ENCODE peak calls at places on chromosomes 16 and 17, in seven cellular contexts. F is endodermal cell; Y is non-pigmented ciliary epithelial cell; J is heart left ventricle; E is activated naive CD4-positive, alpha-beta T cell treated with Interleukin-2 at 50 U/mL for 16 hours; C is GM12865; V is HuH-7.5. B is an unnamed sample.

GRCh38 chr17:67078292-67078691 is 33.9 kb downstream of the CACNG1 start:
- DNase-seq in F (peak; percentile 56), Y (no peak), J (no peak), E (no peak), C (no peak), V (no peak), B (no peak)

GRCh38 chr17:11178576-11178975 is 62.4 kb upstream of the SHISA6 start:
- DNase-seq in F (no peak), Y (no peak), J (no peak), E (no peak), C (no peak), V (no peak), B (no peak)

GRCh38 chr16:11572301-11572995 is 14.3 kb downstream of the LITAF start:
- DNase-seq in F (peak; percentile 61), Y (no peak), J (no peak), E (peak; percentile 20), C (no peak), V (no peak), B (no peak)

GRCh38 chr17:78763561-78763960 is 18.5 kb downstream of the CYTH1 start:
- DNase-seq in F (no peak), Y (no peak), J (no peak), E (no peak), C (no peak), V (no peak), B (no peak)

GRCh38 chr17:50916026-50916707 is 50.0 kb upstream of the TOB1 start:
- DNase-seq in F (no peak), Y (no peak), J (no peak), E (peak; percentile 48), C (no peak), V (no peak), B (no peak)

GRCh38 chr16:84735846-84736586 is 36.2 kb downstream of the USP10 start:
- DNase-seq in F (no peak), Y (no peak), J (peak; percentile 40), E (peak; percentile 35), C (no peak), V (no peak), B (no peak)

GRCh38 chr17:46733837-46734516 is 84.5 kb downstream of the WNT3 start:
- DNase-seq in F (no peak), Y (no peak), J (no peak), E (no peak), C (no peak), V (no peak), B (no peak)

GRCh38 chr17:61574542-61575351 is 16.3 kb downstream of the NACA2 start:
- DNase-seq in F (peak; percentile 82), Y (no peak), J (peak; percentile 10), E (no peak), C (peak; percentile 6), V (peak; percentile 97), B (no peak)

GRCh38 chr16:66007717-66008116 is 358.8 kb upstream of the CDH5 start:
- DNase-seq in F (peak; percentile 46), Y (peak; percentile 78), J (no peak), E (no peak), C (peak; percentile 45), V (no peak), B (no peak)

GRCh38 chr17:48577330-48577945 is 712 bp downstream of the HOXB4 start:
- DNase-seq in F (no peak), Y (no peak), J (no peak), E (peak; percentile 32), C (no peak), V (no peak), B (no peak)

GRCh38 chr17:52276609-52277008 is 118.1 kb upstream of the CA10 start:
- DNase-seq in F (peak; percentile 57), Y (no peak), J (no peak), E (no peak), C (no peak), V (no peak), B (no peak)

GRCh38 chr17:27529230-27529796 is 73.1 kb downstream of the KSR1 start:
- DNase-seq in F (no peak), Y (no peak), J (no peak), E (no peak), C (no peak), V (no peak), B (no peak)

B was measured in gastrocnemius medialis.